ENCODE peak calls at places on chromosomes 12 and 14, in ten cellular contexts. B is stimulated activated naive CD8-positive, alpha-beta T cell treated with anti-CD3 and anti-CD28 coated beads, Interleukin-15, amount 100 ng/mL, for 72 hours; A is foreskin fibroblast; N is NCI-H187; R is mucosa of gallbladder; J is RPMI8226; M is astrocyte of the cerebellum; T is fibroblast of mammary gland; C is pancreas; O is amniotic stem cell. K is an unnamed sample.

GRCh38 chr14:65168840-65169239 is 66.5 kb upstream of the MAX start:
- DNase-seq in A (peak; percentile 83), C (no peak), O (no peak), R (no peak), B (no peak), M (no peak), T (peak; percentile 90), N (no peak), J (peak; percentile 28), K (no peak)

GRCh38 chr14:103862393-103862782 is 15.0 kb upstream of the PPP1R13B start:
- DNase-seq in M (no peak), O (no peak), J (no peak), A (no peak), T (no peak), R (no peak), N (no peak), B (no peak), C (no peak), K (peak; percentile 20)

GRCh38 chr12:122336015-122336946 is 70.0 kb upstream of the VPS33A start:
- DNase-seq in B (peak; percentile 48), N (no peak), T (peak; percentile 49), O (no peak), C (no peak), R (no peak), J (peak; percentile 58), M (no peak), A (peak; percentile 65), K (peak; percentile 67)

GRCh38 chr14:75927564-75928087 is 54.2 kb downstream of the TGFB3 start:
- DNase-seq in R (no peak), T (no peak), N (no peak), O (no peak), C (no peak), A (no peak), B (no peak), M (no peak), J (no peak), K (no peak)

GRCh38 chr12:103739546-103739945 is 101.5 kb downstream of the NT5DC3 start:
- DNase-seq in R (no peak), M (no peak), T (no peak), O (no peak), C (no peak), J (no peak), B (no peak), A (no peak), N (no peak), K (no peak)

GRCh38 chr14:53539489-53540126 is 386.5 kb upstream of the DDHD1 start:
- DNase-seq in M (peak; percentile 83), O (peak; percentile 65), B (peak; percentile 43), J (peak; percentile 40), R (peak; percentile 82), N (peak; percentile 68), A (peak; percentile 91), T (peak; percentile 78), C (peak; percentile 51), K (peak; percentile 82)

GRCh38 chr14:21308479-21309237 is 28.8 kb downstream of the RPGRIP1 start:
- DNase-seq in R (peak; percentile 85), J (peak; percentile 49), B (peak; percentile 88), M (peak; percentile 49), A (peak; percentile 71), C (peak; percentile 92), T (peak; percentile 67), N (peak; percentile 85), O (peak; percentile 20), K (peak; percentile 92)

GRCh38 chr12:4164591-4165558 is 108.7 kb upstream of the CCND2 start:
- DNase-seq in B (peak; percentile 73), C (no peak), T (peak; percentile 64), N (no peak), O (peak; percentile 6), A (peak; percentile 87), R (peak; percentile 35), M (no peak), J (peak; percentile 29), K (peak; percentile 100)

GRCh38 chr14:102212356-102212755 is 72.7 kb downstream of the WDR20 start:
- DNase-seq in N (no peak), M (no peak), O (no peak), T (no peak), A (no peak), R (no peak), C (no peak), J (no peak), B (no peak), K (no peak)

GRCh38 chr14:61258985-61259384 is 22.2 kb downstream of the TMEM30B start:
- DNase-seq in A (peak; percentile 82), N (peak; percentile 87), J (no peak), R (no peak), M (no peak), B (no peak), O (no peak), C (no peak), T (peak; percentile 51), K (no peak)

GRCh38 chr12:6267007-6267721 is 43.3 kb upstream of the PLEKHG6 start:
- DNase-seq in O (peak; percentile 54), J (peak; percentile 60), R (no peak), B (peak; percentile 84), C (no peak), N (no peak), A (peak; percentile 57), T (peak; percentile 45), M (peak; percentile 23), K (peak; percentile 96)

GRCh38 chr14:62592877-62593276 is 452.4 kb downstream of the KCNH5 start:
- DNase-seq in M (no peak), N (no peak), T (peak; percentile 1), J (no peak), C (no peak), B (no peak), A (peak; percentile 50), O (no peak), R (no peak), K (peak; percentile 48)

GRCh38 chr12:105623337-105623736 is 292.8 kb downstream of the C12orf75 start:
- DNase-seq in A (no peak), O (no peak), T (no peak), B (no peak), M (no peak), J (no peak), C (no peak), R (no peak), N (no peak), K (no peak)

GRCh38 chr14:75232597-75232996 is 46.0 kb upstream of the FOS start:
- DNase-seq in B (no peak), J (no peak), A (no peak), C (no peak), T (no peak), R (no peak), N (no peak), M (no peak), O (no peak), K (no peak)

GRCh38 chr14:35858521-35859209 is 32.5 kb downstream of the BRMS1L start:
- DNase-seq in B (no peak), M (no peak), N (no peak), J (no peak), A (peak; percentile 50), T (peak; percentile 76), R (no peak), O (no peak), C (no peak), K (no peak)

GRCh38 chr14:26194816-26195215 is 403.0 kb downstream of the NOVA1 start:
- DNase-seq in R (no peak), T (no peak), M (no peak), O (no peak), A (no peak), B (no peak), J (no peak), N (no peak), C (no peak), K (no peak)

GRCh38 chr12:71157601-71158233 is at the start of gene TSPAN8:
- DNase-seq in J (no peak), A (peak; percentile 15), N (no peak), T (no peak), O (no peak), B (no peak), R (peak; percentile 45), C (no peak), M (no peak), K (peak; percentile 79)

GRCh38 chr14:105700622-105701288 is 174.4 kb downstream of the TMEM121 start:
- DNase-seq in O (no peak), A (no peak), T (no peak), J (peak; percentile 83), B (peak; percentile 14), N (no peak), R (no peak), M (no peak), C (no peak), K (no peak)

GRCh38 chr12:12560587-12561304 is 1.9 kb downstream of the DUSP16 start:
- DNase-seq in O (peak; percentile 34), N (peak; percentile 48), B (peak; percentile 59), T (peak; percentile 64), A (peak; percentile 58), R (peak; percentile 55), J (peak; percentile 75), M (no peak), C (peak; percentile 68), K (peak; percentile 94)

GRCh38 chr12:23564454-23564853 is 385.0 kb downstream of the SOX5 start:
- DNase-seq in J (no peak), O (no peak), N (no peak), C (no peak), R (no peak), B (no peak), T (no peak), M (no peak), A (no peak), K (no peak)

GRCh38 chr14:33271891-33272290 is 333.2 kb downstream of the NPAS3 start:
- DNase-seq in N (no peak), T (peak; percentile 17), O (no peak), M (no peak), A (no peak), C (no peak), B (no peak), R (no peak), J (no peak), K (no peak)

GRCh38 chr14:102547067-102547466 is 37.5 kb upstream of the ANKRD9 start:
- DNase-seq in O (no peak), C (no peak), A (no peak), R (no peak), T (no peak), J (no peak), B (no peak), N (no peak), M (no peak), K (no peak)

GRCh38 chr14:100577986-100578431 is 9.2 kb downstream of the BEGAIN start:
- DNase-seq in M (no peak), C (peak; percentile 1), B (no peak), J (no peak), A (no peak), R (no peak), O (no peak), N (no peak), T (no peak), K (no peak)

GRCh38 chr12:107818984-107819383 is 44.5 kb downstream of the ASCL4 start:
- DNase-seq in B (no peak), M (peak; percentile 12), N (no peak), R (no peak), T (peak; percentile 48), A (peak; percentile 31), C (no peak), O (peak; percentile 2), J (no peak), K (no peak)

GRCh38 chr14:71688576-71688975 is 243.7 kb upstream of the RGS6 start:
- DNase-seq in R (no peak), T (no peak), N (no peak), O (no peak), C (no peak), B (no peak), J (no peak), A (peak; percentile 35), M (no peak), K (no peak)